ENCODE peak calls at places on chromosomes 2 and 18, in seven cellular contexts. D is upper lobe of left lung, B is esophagus squamous epithelium, H is thyroid gland, V is heart left ventricle, R is ovary, C is adrenal gland. K is an unnamed sample. For H3K36me3, the result is how much of the 10 kb centered on the place peaks cover.

GRCh38 chr2:188845692-188846091 is 128.5 kb upstream of the COL3A1 start:
- DNase-seq in D (no peak), B (no peak), H (no peak), V (no peak), R (no peak), C (no peak), K (no peak)

GRCh38 chr2:236545814-236546480 is 23.7 kb upstream of the ACKR3 start:
- DNase-seq in D (no peak), B (no peak), H (no peak), V (no peak), R (no peak), C (no peak), K (no peak)

GRCh38 chr2:15745907-15746306 is 154.2 kb downstream of the DDX1 start:
- DNase-seq in D (no peak), B (no peak), H (no peak), V (peak), R (no peak), C (peak), K (no peak)

GRCh38 chr2:121309801-121310200 is 24.8 kb upstream of the TFCP2L1 start:
- DNase-seq in D (no peak), B (no peak), H (no peak), V (no peak), R (no peak), C (no peak), K (no peak)

GRCh38 chr2:236195726-236196125 is 27.5 kb upstream of the GBX2 start:
- DNase-seq in D (no peak), B (no peak), H (no peak), V (no peak), R (no peak), C (no peak), K (no peak)

GRCh38 chr18:111292-112014 is 46.9 kb upstream of the USP14 start:
- DNase-seq in D (peak), B (no peak), H (peak), V (peak), R (peak), C (peak), K (no peak)

GRCh38 chr2:171434671-171434980 is 600 bp downstream of the DCAF17 start:
- DNase-seq in D (no peak), B (no peak), H (no peak), V (no peak), R (no peak), C (no peak), K (no peak)

GRCh38 chr18:24262097-24262496 is 123.2 kb downstream of the CABYR start:
- DNase-seq in D (no peak), B (no peak), H (no peak), V (no peak), R (no peak), C (no peak), K (no peak)

GRCh38 chr2:234437642-234438321 is 59.1 kb downstream of the ARL4C start:
- DNase-seq in D (no peak), B (no peak), H (no peak), V (no peak), R (no peak), C (no peak), K (no peak)

GRCh38 chr2:191649519-191649918 is 28.4 kb upstream of the NABP1 start:
- DNase-seq in D (no peak), B (no peak), H (no peak), V (no peak), R (no peak), C (no peak), K (no peak)

GRCh38 chr2:191645807-191646611 is 31.9 kb upstream of the NABP1 start:
- DNase-seq in D (no peak), B (no peak), H (no peak), V (no peak), R (no peak), C (no peak), K (no peak)

GRCh38 chr2:191653669-191654402 is 24.1 kb upstream of the NABP1 start:
- DNase-seq in D (no peak), B (no peak), H (no peak), V (no peak), R (no peak), C (no peak), K (no peak)

GRCh38 chr2:191646612-191646902 is 31.4 kb upstream of the NABP1 start:
- DNase-seq in D (no peak), B (no peak), H (no peak), V (no peak), R (no peak), C (no peak), K (no peak)

DNA sequence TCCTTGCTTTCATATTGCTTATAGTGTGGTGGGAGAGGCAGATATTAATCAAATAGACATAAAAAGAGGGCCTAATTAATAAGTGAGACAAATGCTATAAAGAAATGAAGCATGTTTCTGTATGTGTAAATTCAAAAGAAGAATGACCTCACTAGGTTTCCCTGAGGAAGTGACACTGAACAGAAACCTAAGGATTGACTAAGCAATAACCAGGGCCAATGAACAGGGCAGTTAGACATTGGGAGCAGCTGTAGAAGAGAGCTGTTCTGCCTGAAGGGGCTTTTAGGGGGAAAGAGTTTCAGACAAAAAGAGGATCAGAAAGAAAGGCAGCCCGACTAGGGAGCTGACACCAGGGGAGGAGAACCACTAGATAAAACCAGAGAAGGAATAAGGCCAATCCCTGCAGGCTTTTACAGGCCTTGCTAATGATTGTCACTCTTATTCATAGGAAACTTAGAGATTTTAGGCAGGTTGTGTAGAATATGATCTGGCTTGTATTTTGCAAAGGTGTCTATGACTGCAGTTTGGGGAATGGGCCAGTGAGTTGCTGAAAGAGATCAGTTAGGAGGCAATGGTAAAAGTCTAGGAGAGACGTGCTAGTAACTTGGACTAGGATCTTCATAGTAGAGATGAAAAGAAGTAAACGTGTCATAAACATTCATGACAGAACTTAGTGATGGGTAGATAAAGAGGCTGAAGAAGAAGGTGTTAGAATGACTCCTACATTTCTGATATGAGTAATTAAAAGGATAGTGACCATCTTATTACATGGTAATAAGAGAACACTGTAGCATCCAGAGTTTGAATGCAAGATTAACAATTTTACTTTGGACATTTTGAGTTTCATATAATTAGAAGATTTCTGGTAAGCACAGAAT is 26.8 kb upstream of the NABP1 start:
- DNase-seq in D (no peak), B (no peak), H (no peak), V (no peak), R (no peak), C (no peak), K (no peak)
- TF ChIP-seq POLR2A in D (no peak), B (no peak), H (no peak), V (no peak), R (no peak), C (no peak), K (no peak)

DNA sequence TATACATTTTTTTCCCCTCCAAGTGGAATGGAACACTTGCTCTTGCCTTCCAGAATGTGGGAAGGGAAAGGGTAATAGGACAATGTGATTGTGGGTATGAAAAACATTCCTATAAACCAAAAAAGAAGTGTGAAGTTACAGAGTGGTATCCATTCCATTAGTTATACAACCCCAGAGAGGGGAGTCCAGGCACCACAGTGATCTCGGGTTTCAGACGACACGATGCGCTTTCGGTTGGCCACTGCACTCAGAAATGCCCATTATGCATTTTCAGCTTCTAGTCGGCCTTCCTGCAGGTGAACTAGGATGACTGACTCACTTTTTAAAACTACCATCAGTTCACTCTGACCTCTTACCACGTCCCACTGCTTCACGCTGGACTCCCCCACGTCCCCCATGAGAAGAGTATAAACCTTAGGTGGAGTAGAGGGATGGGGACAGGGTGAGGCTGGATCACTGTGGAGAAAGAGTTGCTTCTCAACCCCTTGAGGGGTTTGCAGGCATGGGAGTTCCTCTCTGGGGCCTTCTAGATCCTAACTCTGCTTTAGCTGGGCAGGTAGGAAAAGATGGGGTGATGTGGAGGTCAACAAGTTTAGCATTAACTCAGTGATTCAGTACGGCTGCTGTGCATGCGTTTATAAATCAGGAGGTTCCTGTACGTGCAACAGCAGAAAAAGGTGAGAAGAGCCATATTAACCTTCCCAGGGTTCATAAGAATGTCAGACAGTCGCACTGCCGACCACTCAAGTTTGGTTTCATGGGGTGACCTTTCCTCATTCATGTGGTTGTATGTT is 50.5 kb downstream of the ZNF532 start:
- DNase-seq in D (no peak), B (no peak), H (no peak), V (no peak), R (no peak), C (no peak), K (no peak)
- H3K27ac ChIP-seq in D (no peak), B (no peak), H (peak), V (peak), R (no peak), C (no peak), K (no peak)

DNA sequence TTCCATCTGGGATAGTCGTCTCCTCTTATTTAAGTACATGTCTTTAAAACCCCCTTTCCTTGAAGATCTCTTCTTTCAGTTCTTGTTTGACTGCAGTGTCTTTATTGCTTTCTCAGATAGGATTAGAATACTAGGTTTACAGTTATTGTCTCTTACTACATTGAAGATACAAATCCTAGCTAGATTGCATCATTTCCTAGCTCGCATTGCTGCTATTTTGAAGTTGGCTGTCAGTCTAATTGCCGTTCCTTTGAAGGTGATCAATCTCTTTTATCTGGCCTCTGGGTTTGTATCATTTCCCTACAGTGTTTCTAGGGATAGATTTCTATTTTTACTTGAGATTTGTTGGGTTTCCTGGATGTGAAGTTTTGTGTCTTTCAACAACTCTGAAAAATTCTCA is 20.9 kb downstream of the ARMC9 start:
- DNase-seq in D (no peak), B (no peak), H (no peak), V (no peak), R (no peak), C (no peak), K (no peak)
- H3K36me3 ChIP-seq in D (under half), B (under half), H (under half), V (under half), R (under half), C (under half), K (under half)

GRCh38 chr2:54341656-54342055 is 85.6 kb upstream of the TSPYL6 start:
- DNase-seq in D (no peak), B (no peak), H (no peak), V (no peak), R (no peak), C (no peak), K (no peak)

GRCh38 chr2:54336977-54337255 is 80.9 kb upstream of the TSPYL6 start:
- DNase-seq in D (no peak), B (no peak), H (no peak), V (no peak), R (no peak), C (no peak), K (no peak)

GRCh38 chr2:54347622-54348021 is 91.6 kb upstream of the TSPYL6 start:
- DNase-seq in D (no peak), B (no peak), H (no peak), V (no peak), R (no peak), C (no peak), K (no peak)

DNA sequence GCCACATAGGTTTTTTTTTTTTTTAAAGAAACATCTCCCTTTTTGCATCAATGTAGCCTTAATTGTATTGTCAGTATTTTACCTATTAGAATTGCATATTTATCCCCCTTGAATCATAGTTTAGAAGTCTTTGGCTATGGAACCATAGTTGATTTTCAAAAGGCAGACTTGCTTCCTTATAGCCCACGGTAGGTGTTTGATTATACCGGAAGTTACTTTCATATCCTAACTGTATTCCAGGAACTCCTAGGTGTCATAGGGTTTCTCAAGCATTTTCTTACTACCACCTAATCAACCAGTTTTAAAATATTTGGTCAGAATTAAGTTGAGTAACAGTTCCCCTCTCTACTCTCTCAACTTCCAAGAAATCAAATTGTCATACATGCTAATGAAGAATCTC is 86.6 kb upstream of the TSPYL6 start:
- DNase-seq in D (no peak), B (no peak), H (no peak), V (no peak), R (no peak), C (no peak), K (no peak)
- TF ChIP-seq POLR2A in D (no peak), B (no peak), H (no peak), V (no peak), R (no peak), C (no peak), K (no peak)

GRCh38 chr2:38407111-38407682 is 30.1 kb upstream of the ATL2 start:
- DNase-seq in D (no peak), B (no peak), H (no peak), V (peak), R (peak), C (peak), K (no peak)

GRCh38 chr2:38406597-38407110 is 29.6 kb upstream of the ATL2 start:
- DNase-seq in D (no peak), B (no peak), H (peak), V (peak), R (peak), C (peak), K (no peak)

GRCh38 chr2:38409904-38410167 is 32.8 kb upstream of the ATL2 start:
- DNase-seq in D (no peak), B (no peak), H (no peak), V (no peak), R (no peak), C (no peak), K (no peak)

GRCh38 chr2:38409136-38409903 is 32.2 kb upstream of the ATL2 start:
- DNase-seq in D (no peak), B (no peak), H (peak), V (peak), R (peak), C (peak), K (no peak)

GRCh38 chr2:38405917-38406596 is 29.0 kb upstream of the ATL2 start:
- DNase-seq in D (no peak), B (no peak), H (no peak), V (no peak), R (no peak), C (no peak), K (no peak)
- H3K27ac ChIP-seq in D (peak), B (peak), H (peak), V (peak), R (no peak), C (peak), K (peak)

DNA sequence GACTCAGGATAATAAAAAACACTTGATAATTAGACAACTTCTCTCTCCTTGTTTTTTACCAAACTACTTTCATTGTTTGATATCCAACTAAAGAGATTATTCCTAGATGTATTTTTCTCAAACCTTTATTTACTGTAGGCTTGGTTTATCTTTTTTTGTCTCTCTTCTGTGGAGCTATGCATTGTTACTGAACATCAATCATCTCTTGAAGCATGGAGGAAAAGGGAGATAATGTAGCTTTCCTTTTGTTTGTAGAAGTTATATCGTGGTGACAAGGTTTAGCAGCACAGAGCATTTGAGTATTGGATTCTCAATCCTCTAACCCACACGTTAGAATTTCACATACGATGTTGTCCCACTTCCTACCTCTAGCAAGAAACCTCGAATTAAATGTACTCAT is 41.7 kb downstream of the SMCHD1 start:
- DNase-seq in D (no peak), B (no peak), H (no peak), V (no peak), R (no peak), C (no peak), K (no peak)
- H3K36me3 ChIP-seq in D (under half), B (half or more), H (under half), V (under half), R (under half), C (under half), K (half or more)

GRCh38 chr2:102141915-102142828 is at the start of gene IL1R1:
- DNase-seq in D (peak), B (no peak), H (peak), V (peak), R (peak), C (peak), K (peak)
- TF ChIP-seq POLR2A in D (peak), B (peak), H (peak), V (no peak), R (peak), C (peak), K (peak)

GRCh38 chr2:102229141-102229764 is 42.4 kb downstream of the IL1RL2 start:
- DNase-seq in D (no peak), B (no peak), H (peak), V (no peak), R (no peak), C (no peak), K (no peak)
- H3K27ac ChIP-seq in D (no peak), B (peak), H (peak), V (peak), R (no peak), C (no peak), K (peak)

GRCh38 chr2:86028763-86029381 is 76.8 kb downstream of the POLR1A start:
- DNase-seq in D (no peak), B (no peak), H (peak), V (peak), R (peak), C (peak), K (no peak)
- H3K36me3 ChIP-seq in D (half or more), B (half or more), H (under half), V (under half), R (under half), C (half or more), K (half or more)

K was measured in suprapubic skin.